ENCODE peak calls at places on chromosomes 7 and 10, in seven cellular contexts. Q, U, N, W, T, A and Z are unnamed samples.

GRCh38 chr7:117756586-117756985 is 116.7 kb downstream of the CTTNBP2 start:
- DNase-seq in Q (no peak), U (no peak), N (no peak), W (no peak), T (no peak), A (no peak), Z (no peak)

GRCh38 chr10:85863301-85864172 is 503.1 kb downstream of the GRID1 start:
- DNase-seq in Q (no peak), U (no peak), N (no peak), W (no peak), T (no peak), A (no peak), Z (no peak)

GRCh38 chr10:373516-374309 is 238.5 kb downstream of the ZMYND11 start:
- DNase-seq in Q (peak), U (no peak), N (no peak), W (no peak), T (peak), A (peak), Z (no peak)

GRCh38 chr7:148761499-148762278 is 63.0 kb downstream of the CUL1 start:
- DNase-seq in Q (no peak), U (no peak), N (no peak), W (no peak), T (no peak), A (no peak), Z (no peak)

GRCh38 chr10:21814866-21815265 is 188.7 kb downstream of the DNAJC1 start:
- DNase-seq in Q (no peak), U (peak), N (no peak), W (no peak), T (no peak), A (no peak), Z (no peak)

GRCh38 chr10:69456880-69457693 is 5.8 kb downstream of the TSPAN15 start:
- DNase-seq in Q (no peak), U (no peak), N (no peak), W (no peak), T (no peak), A (peak), Z (no peak)

GRCh38 chr10:132685121-132685891 is 100.6 kb downstream of the NKX6-2 start:
- DNase-seq in Q (no peak), U (no peak), N (peak), W (no peak), T (peak), A (peak), Z (no peak)

GRCh38 chr10:12774219-12774894 is 227.2 kb downstream of the CCDC3 start:
- DNase-seq in Q (no peak), U (no peak), N (no peak), W (no peak), T (no peak), A (no peak), Z (no peak)

GRCh38 chr10:120186506-120186905 is 270.5 kb upstream of the PLPP4 start:
- DNase-seq in Q (no peak), U (no peak), N (no peak), W (no peak), T (no peak), A (no peak), Z (no peak)

GRCh38 chr10:102230264-102230860 is 4.3 kb downstream of the ELOVL3 start:
- DNase-seq in Q (peak), U (peak), N (peak), W (peak), T (peak), A (peak), Z (no peak)

GRCh38 chr10:132722391-132722790 is 63.6 kb downstream of the NKX6-2 start:
- DNase-seq in Q (no peak), U (peak), N (no peak), W (no peak), T (no peak), A (no peak), Z (no peak)

GRCh38 chr7:74656421-74656910 is 1.1 kb upstream of the GTF2I start:
- DNase-seq in Q (peak), U (peak), N (peak), W (peak), T (peak), A (peak), Z (no peak)

GRCh38 chr10:3095373-3096139 is 28.2 kb downstream of the PFKP start:
- DNase-seq in Q (no peak), U (no peak), N (no peak), W (peak), T (peak), A (no peak), Z (no peak)

GRCh38 chr10:89503633-89504345 is 31.6 kb downstream of the SLC16A12 start:
- DNase-seq in Q (no peak), U (no peak), N (no peak), W (no peak), T (peak), A (no peak), Z (no peak)

GRCh38 chr10:97718659-97719142 is 5.2 kb downstream of the MARVELD1 start:
- DNase-seq in Q (no peak), U (peak), N (no peak), W (no peak), T (peak), A (peak), Z (no peak)

GRCh38 chr7:119026391-119026790 is 801.9 kb downstream of the ANKRD7 start:
- DNase-seq in Q (peak), U (no peak), N (no peak), W (no peak), T (no peak), A (no peak), Z (no peak)

GRCh38 chr10:75726522-75727493 is 295.4 kb downstream of the LRMDA start:
- DNase-seq in Q (no peak), U (no peak), N (no peak), W (no peak), T (no peak), A (no peak), Z (no peak)

GRCh38 chr10:6101181-6101580 is 12.3 kb downstream of the RBM17 start:
- DNase-seq in Q (no peak), U (no peak), N (no peak), W (no peak), T (no peak), A (no peak), Z (no peak)

GRCh38 chr7:117718116-117718515 is 155.1 kb downstream of the CTTNBP2 start:
- DNase-seq in Q (no peak), U (no peak), N (no peak), W (no peak), T (no peak), A (no peak), Z (no peak)

GRCh38 chr7:140062528-140063299 is at the start of gene PARP12:
- DNase-seq in Q (peak), U (no peak), N (peak), W (peak), T (peak), A (peak), Z (peak)

GRCh38 chr10:99266383-99266782 is 30.7 kb upstream of the HPSE2 start:
- DNase-seq in Q (peak), U (peak), N (no peak), W (no peak), T (peak), A (no peak), Z (no peak)